ENCODE peak calls at places on chromosomes 7 and 10, in nine cellular contexts. One of them, this sample, is unnamed.

GRCh38 chr7:159139202-159139601 is 5.5 kb downstream of the VIPR2 start:
- DNase-seq in osteocyte: peak
- DNase-seq in astrocyte of the spinal cord: no peak
- DNase-seq in CD4-positive, alpha-beta T cell: no peak
- DNase-seq in effector CD4-positive, alpha-beta T cell: no peak
- DNase-seq in T-cell: no peak
- DNase-seq in PC-3: no peak
- DNase-seq in GM20000: no peak
- DNase-seq in suprapubic skin: no peak
- DNase-seq in this sample: no peak

GRCh38 chr7:134427896-134428295 is 31.0 kb downstream of the AKR1B1 start:
- DNase-seq in osteocyte: no peak
- DNase-seq in astrocyte of the spinal cord: peak
- DNase-seq in CD4-positive, alpha-beta T cell: no peak
- DNase-seq in effector CD4-positive, alpha-beta T cell: no peak
- DNase-seq in T-cell: no peak
- DNase-seq in PC-3: no peak
- DNase-seq in GM20000: no peak
- DNase-seq in suprapubic skin: no peak
- DNase-seq in this sample: no peak

GRCh38 chr7:141945356-141945755 is 1.4 kb downstream of the CLEC5A start:
- DNase-seq in osteocyte: no peak
- DNase-seq in astrocyte of the spinal cord: no peak
- DNase-seq in CD4-positive, alpha-beta T cell: no peak
- DNase-seq in effector CD4-positive, alpha-beta T cell: no peak
- DNase-seq in T-cell: no peak
- DNase-seq in PC-3: peak
- DNase-seq in GM20000: no peak
- DNase-seq in suprapubic skin: no peak
- DNase-seq in this sample: no peak

GRCh38 chr10:123309740-123310139 is 155.5 kb downstream of the BUB3 start:
- DNase-seq in osteocyte: no peak
- DNase-seq in astrocyte of the spinal cord: peak
- DNase-seq in CD4-positive, alpha-beta T cell: no peak
- DNase-seq in effector CD4-positive, alpha-beta T cell: no peak
- DNase-seq in T-cell: no peak
- DNase-seq in PC-3: peak
- DNase-seq in GM20000: no peak
- DNase-seq in suprapubic skin: no peak
- DNase-seq in this sample: no peak

GRCh38 chr10:91540714-91541113 is 92.2 kb downstream of the PPP1R3C start:
- DNase-seq in osteocyte: no peak
- DNase-seq in astrocyte of the spinal cord: no peak
- DNase-seq in CD4-positive, alpha-beta T cell: no peak
- DNase-seq in effector CD4-positive, alpha-beta T cell: no peak
- DNase-seq in T-cell: no peak
- DNase-seq in PC-3: peak
- DNase-seq in GM20000: no peak
- DNase-seq in suprapubic skin: no peak
- DNase-seq in this sample: no peak

GRCh38 chr7:13901577-13901976 is 87.9 kb downstream of the ETV1 start:
- DNase-seq in osteocyte: no peak
- DNase-seq in astrocyte of the spinal cord: no peak
- DNase-seq in CD4-positive, alpha-beta T cell: no peak
- DNase-seq in effector CD4-positive, alpha-beta T cell: no peak
- DNase-seq in T-cell: no peak
- DNase-seq in PC-3: no peak
- DNase-seq in GM20000: no peak
- DNase-seq in suprapubic skin: no peak
- DNase-seq in this sample: no peak

GRCh38 chr7:28102778-28103177 is 77.8 kb downstream of the JAZF1 start:
- DNase-seq in osteocyte: no peak
- DNase-seq in astrocyte of the spinal cord: peak
- DNase-seq in CD4-positive, alpha-beta T cell: no peak
- DNase-seq in effector CD4-positive, alpha-beta T cell: no peak
- DNase-seq in T-cell: no peak
- DNase-seq in PC-3: peak
- DNase-seq in GM20000: no peak
- DNase-seq in suprapubic skin: no peak
- DNase-seq in this sample: no peak

GRCh38 chr7:75042831-75043703 is 30.5 kb downstream of the RCC1L start:
- DNase-seq in osteocyte: no peak
- DNase-seq in astrocyte of the spinal cord: no peak
- DNase-seq in CD4-positive, alpha-beta T cell: no peak
- DNase-seq in effector CD4-positive, alpha-beta T cell: no peak
- DNase-seq in T-cell: no peak
- DNase-seq in PC-3: no peak
- DNase-seq in GM20000: no peak
- DNase-seq in suprapubic skin: no peak
- DNase-seq in this sample: no peak

GRCh38 chr7:1708640-1709249 is 38.7 kb downstream of the ELFN1 start:
- DNase-seq in osteocyte: no peak
- DNase-seq in astrocyte of the spinal cord: no peak
- DNase-seq in CD4-positive, alpha-beta T cell: no peak
- DNase-seq in effector CD4-positive, alpha-beta T cell: no peak
- DNase-seq in T-cell: no peak
- DNase-seq in PC-3: no peak
- DNase-seq in GM20000: no peak
- DNase-seq in suprapubic skin: peak
- DNase-seq in this sample: no peak

GRCh38 chr7:24284699-24285506 is 913 bp downstream of the NPY start:
- DNase-seq in osteocyte: no peak
- DNase-seq in astrocyte of the spinal cord: no peak
- DNase-seq in CD4-positive, alpha-beta T cell: no peak
- DNase-seq in effector CD4-positive, alpha-beta T cell: no peak
- DNase-seq in T-cell: no peak
- DNase-seq in PC-3: no peak
- DNase-seq in GM20000: no peak
- DNase-seq in suprapubic skin: no peak
- DNase-seq in this sample: no peak

GRCh38 chr7:151378011-151378410 is 31.8 kb downstream of the WDR86 start:
- DNase-seq in osteocyte: no peak
- DNase-seq in astrocyte of the spinal cord: no peak
- DNase-seq in CD4-positive, alpha-beta T cell: no peak
- DNase-seq in effector CD4-positive, alpha-beta T cell: no peak
- DNase-seq in T-cell: no peak
- DNase-seq in PC-3: no peak
- DNase-seq in GM20000: no peak
- DNase-seq in suprapubic skin: peak
- DNase-seq in this sample: no peak

GRCh38 chr7:48280100-48280499 is 108.8 kb downstream of the ABCA13 start:
- DNase-seq in osteocyte: no peak
- DNase-seq in astrocyte of the spinal cord: peak
- DNase-seq in CD4-positive, alpha-beta T cell: no peak
- DNase-seq in effector CD4-positive, alpha-beta T cell: no peak
- DNase-seq in T-cell: no peak
- DNase-seq in PC-3: peak
- DNase-seq in GM20000: no peak
- DNase-seq in suprapubic skin: no peak
- DNase-seq in this sample: no peak

GRCh38 chr10:13684252-13684791 is 97.6 kb downstream of the PRPF18 start:
- DNase-seq in osteocyte: no peak
- DNase-seq in astrocyte of the spinal cord: peak
- DNase-seq in CD4-positive, alpha-beta T cell: no peak
- DNase-seq in effector CD4-positive, alpha-beta T cell: no peak
- DNase-seq in T-cell: no peak
- DNase-seq in PC-3: no peak
- DNase-seq in GM20000: no peak
- DNase-seq in suprapubic skin: no peak
- DNase-seq in this sample: no peak

GRCh38 chr10:97780991-97781540 is 9.3 kb upstream of the SFRP5 start:
- DNase-seq in osteocyte: no peak
- DNase-seq in astrocyte of the spinal cord: no peak
- DNase-seq in CD4-positive, alpha-beta T cell: no peak
- DNase-seq in effector CD4-positive, alpha-beta T cell: no peak
- DNase-seq in T-cell: no peak
- DNase-seq in PC-3: no peak
- DNase-seq in GM20000: no peak
- DNase-seq in suprapubic skin: no peak
- DNase-seq in this sample: no peak

GRCh38 chr10:114009281-114009996 is 34.2 kb upstream of the ADRB1 start:
- DNase-seq in osteocyte: no peak
- DNase-seq in astrocyte of the spinal cord: no peak
- DNase-seq in CD4-positive, alpha-beta T cell: no peak
- DNase-seq in effector CD4-positive, alpha-beta T cell: no peak
- DNase-seq in T-cell: no peak
- DNase-seq in PC-3: peak
- DNase-seq in GM20000: no peak
- DNase-seq in suprapubic skin: no peak
- DNase-seq in this sample: no peak

GRCh38 chr7:123747620-123748141 is 1.1 kb downstream of the WASL start:
- DNase-seq in osteocyte: no peak
- DNase-seq in astrocyte of the spinal cord: peak
- DNase-seq in CD4-positive, alpha-beta T cell: no peak
- DNase-seq in effector CD4-positive, alpha-beta T cell: peak
- DNase-seq in T-cell: no peak
- DNase-seq in PC-3: peak
- DNase-seq in GM20000: peak
- DNase-seq in suprapubic skin: peak
- DNase-seq in this sample: no peak

GRCh38 chr10:12181065-12181775 is 14.5 kb downstream of the NUDT5 start:
- DNase-seq in osteocyte: no peak
- DNase-seq in astrocyte of the spinal cord: peak
- DNase-seq in CD4-positive, alpha-beta T cell: peak
- DNase-seq in effector CD4-positive, alpha-beta T cell: peak
- DNase-seq in T-cell: peak
- DNase-seq in PC-3: peak
- DNase-seq in GM20000: peak
- DNase-seq in suprapubic skin: no peak
- DNase-seq in this sample: peak

GRCh38 chr7:99090811-99091582 is 52.9 kb downstream of the SMURF1 start:
- DNase-seq in osteocyte: no peak
- DNase-seq in astrocyte of the spinal cord: peak
- DNase-seq in CD4-positive, alpha-beta T cell: no peak
- DNase-seq in effector CD4-positive, alpha-beta T cell: no peak
- DNase-seq in T-cell: no peak
- DNase-seq in PC-3: no peak
- DNase-seq in GM20000: no peak
- DNase-seq in suprapubic skin: no peak
- DNase-seq in this sample: no peak

GRCh38 chr10:64463406-64463805 is 942.2 kb downstream of the REEP3 start:
- DNase-seq in osteocyte: no peak
- DNase-seq in astrocyte of the spinal cord: no peak
- DNase-seq in CD4-positive, alpha-beta T cell: no peak
- DNase-seq in effector CD4-positive, alpha-beta T cell: no peak
- DNase-seq in T-cell: no peak
- DNase-seq in PC-3: no peak
- DNase-seq in GM20000: no peak
- DNase-seq in suprapubic skin: no peak
- DNase-seq in this sample: no peak

GRCh38 chr10:35433851-35434426 is 97.6 kb downstream of the CCNY start:
- DNase-seq in osteocyte: no peak
- DNase-seq in astrocyte of the spinal cord: peak
- DNase-seq in CD4-positive, alpha-beta T cell: no peak
- DNase-seq in effector CD4-positive, alpha-beta T cell: no peak
- DNase-seq in T-cell: no peak
- DNase-seq in PC-3: no peak
- DNase-seq in GM20000: no peak
- DNase-seq in suprapubic skin: no peak
- DNase-seq in this sample: no peak

GRCh38 chr10:47062801-47063200 is 151.6 kb downstream of the PTPN20 start:
- DNase-seq in osteocyte: peak
- DNase-seq in astrocyte of the spinal cord: no peak
- DNase-seq in CD4-positive, alpha-beta T cell: no peak
- DNase-seq in effector CD4-positive, alpha-beta T cell: no peak
- DNase-seq in T-cell: no peak
- DNase-seq in PC-3: peak
- DNase-seq in GM20000: no peak
- DNase-seq in suprapubic skin: no peak
- DNase-seq in this sample: no peak

GRCh38 chr10:70920519-70920918 is 32.2 kb upstream of the PCBD1 start:
- DNase-seq in osteocyte: no peak
- DNase-seq in astrocyte of the spinal cord: no peak
- DNase-seq in CD4-positive, alpha-beta T cell: no peak
- DNase-seq in effector CD4-positive, alpha-beta T cell: no peak
- DNase-seq in T-cell: no peak
- DNase-seq in PC-3: peak
- DNase-seq in GM20000: no peak
- DNase-seq in suprapubic skin: no peak
- DNase-seq in this sample: no peak

GRCh38 chr10:33193867-33194521 is 140.5 kb downstream of the NRP1 start:
- DNase-seq in osteocyte: no peak
- DNase-seq in astrocyte of the spinal cord: peak
- DNase-seq in CD4-positive, alpha-beta T cell: no peak
- DNase-seq in effector CD4-positive, alpha-beta T cell: no peak
- DNase-seq in T-cell: no peak
- DNase-seq in PC-3: peak
- DNase-seq in GM20000: no peak
- DNase-seq in suprapubic skin: peak
- DNase-seq in this sample: no peak

This sample was measured in activated T-helper 1 cell treated with Interleukin-2 at 50 U/mL for 16 hours.